ENCODE peak calls at places on chromosomes 3 and 15, in seven cellular contexts. W is sigmoid colon, R is fibroblast of lung, S is ovary, T is cardiac fibroblast, Y is neural progenitor cell, L is GM13977. A is an unnamed sample.

GRCh38 chr3:126452213-126452612 is 23.5 kb downstream of the ZXDC start:
- DNase-seq in R (no peak), L (no peak), S (no peak), T (no peak), W (peak), Y (no peak), A (no peak)

GRCh38 chr3:4738737-4739274 is 240.4 kb upstream of the BHLHE40 start:
- DNase-seq in R (no peak), S (no peak), L (no peak), Y (no peak), W (no peak), T (peak), A (no peak)

GRCh38 chr3:29426302-29427226 is 145.7 kb downstream of the RBMS3 start:
- DNase-seq in Y (no peak), T (no peak), S (no peak), R (no peak), L (no peak), W (no peak), A (no peak)

GRCh38 chr3:104273046-104273649 is 1093.6 kb upstream of the ALCAM start:
- DNase-seq in Y (peak), T (peak), S (no peak), L (peak), W (no peak), R (peak), A (no peak)

GRCh38 chr15:98321916-98322315 is 326.4 kb upstream of the IGF1R start:
- DNase-seq in S (no peak), R (no peak), Y (no peak), T (no peak), L (no peak), W (no peak), A (no peak)

GRCh38 chr15:60804986-60805949 is 326.3 kb upstream of the ICE2 start:
- DNase-seq in Y (no peak), T (peak), S (no peak), L (no peak), W (no peak), R (peak), A (no peak)

GRCh38 chr3:51588724-51589123 is 50.2 kb downstream of the RAD54L2 start:
- DNase-seq in L (no peak), S (no peak), Y (no peak), T (no peak), R (no peak), W (no peak), A (no peak)

GRCh38 chr3:128496019-128496601 is 3.1 kb upstream of the GATA2 start:
- DNase-seq in Y (peak), W (peak), L (no peak), R (no peak), T (no peak), S (no peak), A (no peak)

GRCh38 chr3:143120716-143121239 is 1.2 kb downstream of the CHST2 start:
- DNase-seq in S (no peak), Y (peak), L (peak), T (peak), W (no peak), R (peak), A (peak)

GRCh38 chr15:78347586-78348543 is 7.7 kb downstream of the CRABP1 start:
- DNase-seq in W (no peak), R (no peak), Y (peak), S (no peak), L (no peak), T (peak), A (no peak)

GRCh38 chr3:195583831-195584542 is at the start of gene APOD:
- DNase-seq in T (peak), Y (no peak), W (peak), R (peak), L (no peak), S (peak), A (no peak)

GRCh38 chr3:56923546-56924224 is 121.9 kb upstream of the ARHGEF3 start:
- DNase-seq in L (no peak), R (peak), T (peak), W (no peak), S (no peak), Y (no peak), A (no peak)

GRCh38 chr3:2657408-2657807 is 452.8 kb downstream of the IL5RA start:
- DNase-seq in T (peak), W (no peak), R (peak), S (no peak), Y (no peak), L (no peak), A (no peak)

GRCh38 chr3:27134165-27134796 is 234.9 kb downstream of the NEK10 start:
- DNase-seq in S (peak), T (peak), L (peak), Y (peak), R (peak), W (peak), A (peak)

GRCh38 chr3:40152482-40153133 is 156.9 kb upstream of the EIF1B start:
- DNase-seq in S (no peak), W (no peak), L (no peak), T (no peak), R (no peak), Y (no peak), A (no peak)

GRCh38 chr3:100082108-100082642 is 32.1 kb downstream of the FILIP1L start:
- DNase-seq in Y (no peak), L (no peak), S (no peak), W (no peak), R (no peak), T (no peak), A (no peak)

GRCh38 chr15:90184786-90185704 is 16.1 kb upstream of the SEMA4B start:
- DNase-seq in W (peak), S (peak), R (peak), T (peak), L (peak), Y (peak), A (peak)

GRCh38 chr15:56286213-56286612 is 42.5 kb upstream of the RFX7 start:
- DNase-seq in T (no peak), R (no peak), L (no peak), W (no peak), Y (peak), S (no peak), A (no peak)

GRCh38 chr15:81259791-81260190 is 63.1 kb downstream of the IL16 start:
- DNase-seq in S (no peak), W (no peak), Y (no peak), R (no peak), T (no peak), L (no peak), A (no peak)

GRCh38 chr15:82139823-82140268 is 94.0 kb upstream of the MEX3B start:
- DNase-seq in L (peak), W (no peak), S (no peak), T (peak), Y (peak), R (peak), A (peak)

GRCh38 chr3:195882002-195882441 is 26.3 kb downstream of the TNK2 start:
- DNase-seq in L (no peak), R (no peak), W (peak), T (no peak), S (no peak), Y (no peak), A (no peak)

GRCh38 chr3:32922078-32922477 is 29.4 kb upstream of the CCR4 start:
- DNase-seq in T (no peak), R (no peak), L (no peak), W (no peak), Y (no peak), S (no peak), A (no peak)

GRCh38 chr3:16480861-16481569 is 32.5 kb downstream of the RFTN1 start:
- DNase-seq in R (peak), W (no peak), T (peak), S (no peak), L (no peak), Y (peak), A (no peak)

GRCh38 chr15:88704791-88705768 is 66.3 kb downstream of the ISG20 start:
- DNase-seq in S (peak), L (no peak), T (peak), R (peak), Y (peak), W (peak), A (no peak)

GRCh38 chr3:65439641-65440040 is 599.1 kb downstream of the MAGI1 start:
- DNase-seq in W (peak), S (peak), R (peak), L (no peak), T (peak), Y (peak), A (peak)

GRCh38 chr3:65433480-65433879 is 605.2 kb downstream of the MAGI1 start:
- DNase-seq in R (no peak), T (no peak), W (no peak), S (no peak), L (no peak), Y (no peak), A (no peak)

GRCh38 chr3:65438096-65438495 is 600.6 kb downstream of the MAGI1 start:
- DNase-seq in T (no peak), W (no peak), R (no peak), S (no peak), Y (no peak), L (no peak), A (no peak)

GRCh38 chr3:65438612-65439011 is 600.1 kb downstream of the MAGI1 start:
- DNase-seq in T (no peak), Y (no peak), L (no peak), S (no peak), W (no peak), R (no peak), A (no peak)

GRCh38 chr3:65436580-65436979 is 602.1 kb downstream of the MAGI1 start:
- DNase-seq in R (no peak), Y (peak), W (no peak), T (peak), L (no peak), S (no peak), A (no peak)
- TF ChIP-seq CTCF in R (no peak), Y (peak), W (peak), T (peak), L (peak), S (no peak), A (peak)

GRCh38 chr3:112199622-112200316 is 66.7 kb upstream of the GCSAM start:
- DNase-seq in Y (no peak), W (no peak), T (no peak), S (no peak), L (no peak), R (peak), A (no peak)
- TF ChIP-seq CTCF in Y (no peak), W (no peak), T (peak), S (no peak), L (no peak), R (no peak), A (no peak)

GRCh38 chr3:147119346-147119745 is 287.0 kb downstream of the ZIC4 start:
- DNase-seq in Y (no peak), T (no peak), R (no peak), S (no peak), W (no peak), L (no peak), A (no peak)

GRCh38 chr3:147117631-147118030 is 288.7 kb downstream of the ZIC4 start:
- DNase-seq in S (no peak), Y (no peak), T (no peak), R (no peak), L (no peak), W (no peak), A (no peak)

GRCh38 chr3:147118611-147119010 is 287.7 kb downstream of the ZIC4 start:
- DNase-seq in W (no peak), L (no peak), T (no peak), Y (no peak), R (no peak), S (no peak), A (no peak)

GRCh38 chr3:147120029-147120428 is 286.3 kb downstream of the ZIC4 start:
- DNase-seq in Y (no peak), W (no peak), R (peak), L (no peak), S (no peak), T (peak), A (no peak)
- TF ChIP-seq CTCF in Y (peak), W (peak), R (peak), L (peak), S (no peak), T (peak), A (no peak)

DNA sequence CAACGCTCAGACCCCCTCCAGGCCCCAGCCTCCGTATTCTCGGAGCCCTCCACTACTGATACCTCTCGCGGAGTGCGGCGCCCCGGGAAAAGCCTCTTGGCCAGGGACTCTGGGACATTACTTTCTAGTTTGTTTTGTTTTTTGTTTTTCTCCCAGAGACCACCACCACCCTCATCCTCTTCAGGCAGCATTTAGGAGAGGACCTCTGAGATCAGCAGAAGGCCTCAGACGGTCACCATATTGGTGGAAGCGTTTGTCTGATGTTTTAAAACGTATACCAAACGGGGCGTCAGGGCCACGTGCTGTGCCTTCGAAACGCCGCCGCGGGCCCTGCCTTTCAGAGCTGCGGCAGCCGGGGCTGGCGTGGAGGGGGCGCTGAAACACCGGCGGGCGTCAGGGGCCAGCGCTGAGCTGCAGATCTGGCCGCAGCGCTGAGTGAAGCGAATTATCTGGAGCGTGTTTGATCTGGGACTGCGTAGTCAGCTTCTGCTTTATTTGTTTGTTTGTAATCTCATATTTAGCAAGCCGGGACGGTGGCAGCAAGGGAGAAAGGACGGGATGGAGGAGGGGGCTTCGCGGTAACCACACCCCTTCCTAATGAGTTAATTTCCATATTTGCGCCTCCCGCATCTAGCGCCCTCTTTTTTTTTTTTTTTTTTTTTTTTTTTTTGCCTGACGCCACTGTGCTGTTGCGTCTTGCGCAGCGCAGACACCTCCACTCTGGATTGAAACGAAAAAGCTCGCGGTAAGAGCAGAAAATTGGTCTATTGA is 14.8 kb downstream of the SOX2 start:
- DNase-seq in W (no peak), L (no peak), S (no peak), R (peak), Y (peak), T (no peak), A (peak)
- TF ChIP-seq CTCF in W (no peak), L (no peak), S (no peak), R (no peak), Y (peak), T (no peak), A (no peak)

DNA sequence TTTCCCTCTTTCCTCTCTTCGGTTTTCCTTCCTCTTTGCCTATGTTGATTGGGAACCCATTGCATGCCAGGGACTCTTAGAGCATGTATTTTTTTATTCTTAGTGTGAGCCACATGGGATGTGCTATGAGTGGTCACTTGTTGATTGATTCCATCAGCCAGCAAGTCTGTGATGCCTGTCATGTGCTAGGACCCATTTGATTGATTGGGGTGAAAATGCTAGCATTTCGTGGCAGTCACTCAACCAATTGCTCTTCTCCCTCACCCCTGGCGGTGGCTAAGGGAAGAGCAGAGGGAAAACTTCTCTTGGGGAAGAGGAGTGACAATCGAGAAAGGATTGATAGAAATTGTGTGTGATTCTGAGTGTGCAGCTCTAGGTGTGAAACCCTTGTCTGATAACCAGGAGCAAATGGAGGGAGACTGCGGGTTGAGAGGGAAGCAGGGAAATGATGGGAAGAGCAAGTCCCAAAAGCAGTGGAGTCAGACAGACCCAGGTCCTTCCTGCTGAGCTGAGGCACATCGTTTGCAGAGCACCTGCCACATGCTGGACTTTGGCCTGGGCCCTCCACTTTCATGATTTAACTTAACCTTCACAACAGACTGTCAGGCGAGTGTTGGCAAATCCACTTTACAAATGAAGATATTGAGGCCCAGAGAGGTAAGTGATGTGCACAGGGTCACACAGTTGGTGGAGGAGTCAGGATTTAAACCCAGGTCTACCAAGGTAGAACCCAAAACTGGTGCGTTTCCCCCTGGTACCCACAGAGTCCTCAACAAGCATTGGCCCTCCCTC is 40.0 kb downstream of the SLC6A11 start:
- DNase-seq in R (no peak), Y (peak), T (no peak), S (no peak), L (no peak), W (no peak), A (no peak)
- TF ChIP-seq CTCF in R (peak), Y (peak), T (peak), S (no peak), L (peak), W (no peak), A (no peak)

A was measured in GM20000.